ENCODE peak calls at places on chromosomes 1 and 21, in ten cellular contexts. E is T-helper 9 cell, L is cardiac fibroblast, F is skeletal muscle cell, Z is AG08395, X is H7, S is pulmonary artery endothelial cell, J is brain microvascular endothelial cell, T is lower lobe of right lung, D is ureter. C is an unnamed sample.

GRCh38 chr21:23496729-23497128 is 2110.6 kb downstream of the MRPL39 start:
- DNase-seq in E (no peak), L (no peak), F (no peak), Z (no peak), X (no peak), S (no peak), J (no peak), T (no peak), D (no peak), C (no peak)

GRCh38 chr1:119080586-119080985 is 59.9 kb downstream of the WARS2 start:
- DNase-seq in E (no peak), L (peak), F (peak), Z (peak), X (peak), S (no peak), J (peak), T (no peak), D (no peak), C (no peak)

GRCh38 chr1:180609643-180610555 is 21.9 kb upstream of the XPR1 start:
- DNase-seq in E (no peak), L (peak), F (no peak), Z (peak), X (no peak), S (no peak), J (no peak), T (no peak), D (no peak), C (no peak)

GRCh38 chr1:186985889-186986491 is 157.2 kb downstream of the PLA2G4A start:
- DNase-seq in E (no peak), L (peak), F (no peak), Z (peak), X (peak), S (peak), J (peak), T (no peak), D (no peak), C (no peak)

GRCh38 chr1:32933742-32934322 is 30.8 kb downstream of the RNF19B start:
- DNase-seq in E (no peak), L (peak), F (no peak), Z (no peak), X (peak), S (peak), J (no peak), T (no peak), D (peak), C (no peak)

GRCh38 chr1:27816921-27817630 is 13.5 kb upstream of the PPP1R8 start:
- DNase-seq in E (no peak), L (peak), F (peak), Z (peak), X (no peak), S (no peak), J (peak), T (no peak), D (no peak), C (no peak)

GRCh38 chr21:45551316-45551715 is 9.1 kb upstream of the SLC19A1 start:
- DNase-seq in E (no peak), L (peak), F (peak), Z (peak), X (peak), S (peak), J (peak), T (peak), D (peak), C (peak)

GRCh38 chr1:201904579-201904978 is 15.9 kb downstream of the SHISA4 start:
- DNase-seq in E (no peak), L (peak), F (peak), Z (peak), X (peak), S (peak), J (peak), T (no peak), D (peak), C (no peak)

GRCh38 chr1:168261390-168261789 is 19.3 kb upstream of the TBX19 start:
- DNase-seq in E (no peak), L (peak), F (peak), Z (peak), X (no peak), S (peak), J (peak), T (no peak), D (no peak), C (no peak)